ENCODE peak calls at places on chromosomes 3 and 15, in five cellular contexts. F, J, I, Y and B are unnamed samples.

GRCh38 chr3:126202281-126203079 is 22.1 kb upstream of the ALDH1L1 start:
- DNase-seq in F (no peak), J (no peak), I (no peak), Y (no peak), B (no peak)

GRCh38 chr3:55014081-55014480 is 86.2 kb upstream of the LRTM1 start:
- DNase-seq in F (no peak), J (peak; percentile 25), I (no peak), Y (peak; percentile 36), B (no peak)

GRCh38 chr3:178483704-178484103 is 52.5 kb upstream of the KCNMB2 start:
- DNase-seq in F (no peak), J (no peak), I (no peak), Y (no peak), B (no peak)

GRCh38 chr3:13260259-13261103 is 159.6 kb downstream of the NUP210 start:
- DNase-seq in F (no peak), J (no peak), I (no peak), Y (no peak), B (no peak)

GRCh38 chr15:70687432-70687831 is 75.9 kb downstream of the UACA start:
- DNase-seq in F (no peak), J (no peak), I (no peak), Y (no peak), B (no peak)

GRCh38 chr15:72785452-72786243 is 2.1 kb upstream of the ADPGK start:
- DNase-seq in F (peak; percentile 17), J (peak; percentile 74), I (no peak), Y (peak; percentile 45), B (no peak)

GRCh38 chr3:88137836-88138235 is 11.9 kb upstream of the C3orf38 start:
- DNase-seq in F (no peak), J (peak; percentile 62), I (no peak), Y (peak; percentile 59), B (no peak)

GRCh38 chr15:75067123-75067854 is 43.9 kb downstream of the PPCDC start:
- DNase-seq in F (no peak), J (peak; percentile 73), I (no peak), Y (peak; percentile 86), B (no peak)

GRCh38 chr3:21256932-21257331 is 494.1 kb downstream of the ZNF385D start:
- DNase-seq in F (no peak), J (no peak), I (no peak), Y (no peak), B (no peak)

GRCh38 chr3:120052685-120053084 is 41.6 kb downstream of the GSK3B start:
- DNase-seq in F (no peak), J (no peak), I (no peak), Y (peak; percentile 38), B (no peak)

GRCh38 chr3:18740631-18741583 is 315.8 kb upstream of the SATB1 start:
- DNase-seq in F (peak; percentile 32), J (no peak), I (no peak), Y (no peak), B (peak; percentile 4)

GRCh38 chr3:180690061-180690460 is 10.8 kb upstream of the CCDC39 start:
- DNase-seq in F (no peak), J (no peak), I (no peak), Y (no peak), B (no peak)

GRCh38 chr3:12292770-12293169 is 3.9 kb downstream of the PPARG start:
- DNase-seq in F (no peak), J (no peak), I (no peak), Y (no peak), B (no peak)

GRCh38 chr15:26864664-26865191 is 2.1 kb upstream of the GABRA5 start:
- DNase-seq in F (no peak), J (peak; percentile 36), I (no peak), Y (peak; percentile 49), B (no peak)

GRCh38 chr3:49855662-49856061 is 702 bp downstream of the TRAIP start:
- DNase-seq in F (no peak), J (no peak), I (no peak), Y (no peak), B (no peak)

GRCh38 chr3:177523991-177524438 is 326.7 kb upstream of the TBL1XR1 start:
- DNase-seq in F (no peak), J (peak; percentile 74), I (no peak), Y (peak; percentile 39), B (no peak)

GRCh38 chr3:18349197-18349798 is 75.8 kb downstream of the SATB1 start:
- DNase-seq in F (no peak), J (no peak), I (no peak), Y (no peak), B (no peak)

GRCh38 chr3:31754575-31755278 is 222.0 kb downstream of the STT3B start:
- DNase-seq in F (no peak), J (no peak), I (no peak), Y (no peak), B (no peak)

GRCh38 chr15:78872972-78873795 is 494 bp downstream of the MORF4L1 start:
- DNase-seq in F (peak; percentile 73), J (peak; percentile 93), I (peak; percentile 93), Y (peak; percentile 89), B (peak; percentile 86)

GRCh38 chr15:53115563-53115962 is 325.4 kb upstream of the ONECUT1 start:
- DNase-seq in F (no peak), J (no peak), I (no peak), Y (no peak), B (no peak)

GRCh38 chr3:118000219-118000618 is 1034.4 kb downstream of the IGSF11 start:
- DNase-seq in F (no peak), J (peak; percentile 28), I (no peak), Y (no peak), B (no peak)

GRCh38 chr3:124063168-124063909 is 71.4 kb upstream of the ROPN1 start:
- DNase-seq in F (no peak), J (peak; percentile 60), I (no peak), Y (peak; percentile 47), B (no peak)

GRCh38 chr3:72657666-72658065 is 190.6 kb downstream of the SHQ1 start:
- DNase-seq in F (peak; percentile 9), J (no peak), I (no peak), Y (no peak), B (no peak)

GRCh38 chr15:78907577-78907976 is 34.9 kb downstream of the MORF4L1 start:
- DNase-seq in F (no peak), J (no peak), I (no peak), Y (no peak), B (no peak)

GRCh38 chr3:116087431-116087830 is 357.9 kb downstream of the LSAMP start:
- DNase-seq in F (no peak), J (no peak), I (no peak), Y (no peak), B (no peak)

GRCh38 chr3:101680466-101680865 is 3.5 kb upstream of the ZBTB11 start:
- DNase-seq in F (no peak), J (no peak), I (no peak), Y (no peak), B (no peak)

GRCh38 chr15:56038015-56038414 is 44.6 kb upstream of the NEDD4 start:
- DNase-seq in F (no peak), J (peak; percentile 67), I (no peak), Y (peak; percentile 90), B (no peak)

GRCh38 chr3:127005864-127006500 is 23.1 kb downstream of the PLXNA1 start:
- DNase-seq in F (no peak), J (peak; percentile 48), I (no peak), Y (peak; percentile 55), B (no peak)

GRCh38 chr3:171687998-171688397 is 122.3 kb downstream of the PLD1 start:
- DNase-seq in F (no peak), J (no peak), I (no peak), Y (no peak), B (no peak)

GRCh38 chr15:72782993-72783562 is 480 bp downstream of the ADPGK start:
- DNase-seq in F (peak; percentile 8), J (peak; percentile 27), I (no peak), Y (peak; percentile 42), B (peak; percentile 66)

GRCh38 chr15:62141643-62142588 is 23.2 kb downstream of the C2CD4B start:
- DNase-seq in F (no peak), J (no peak), I (no peak), Y (no peak), B (no peak)

GRCh38 chr3:134145183-134145582 is 105.5 kb downstream of the RYK start:
- DNase-seq in F (no peak), J (no peak), I (no peak), Y (no peak), B (no peak)
- TF ChIP-seq CTCF in F (no peak), J (no peak), I (peak; percentile 18), Y (no peak), B (no peak)

GRCh38 chr3:146818866-146819265 is 213.7 kb upstream of the PLSCR5 start:
- DNase-seq in F (no peak), J (no peak), I (no peak), Y (no peak), B (no peak)

GRCh38 chr3:146817705-146818104 is 212.6 kb upstream of the PLSCR5 start:
- DNase-seq in F (no peak), J (peak; percentile 16), I (no peak), Y (peak; percentile 51), B (no peak)

GRCh38 chr3:146813496-146813895 is 208.3 kb upstream of the PLSCR5 start:
- DNase-seq in F (no peak), J (no peak), I (no peak), Y (no peak), B (no peak)

GRCh38 chr3:146818301-146818700 is 213.2 kb upstream of the PLSCR5 start:
- DNase-seq in F (no peak), J (no peak), I (no peak), Y (no peak), B (no peak)

DNA sequence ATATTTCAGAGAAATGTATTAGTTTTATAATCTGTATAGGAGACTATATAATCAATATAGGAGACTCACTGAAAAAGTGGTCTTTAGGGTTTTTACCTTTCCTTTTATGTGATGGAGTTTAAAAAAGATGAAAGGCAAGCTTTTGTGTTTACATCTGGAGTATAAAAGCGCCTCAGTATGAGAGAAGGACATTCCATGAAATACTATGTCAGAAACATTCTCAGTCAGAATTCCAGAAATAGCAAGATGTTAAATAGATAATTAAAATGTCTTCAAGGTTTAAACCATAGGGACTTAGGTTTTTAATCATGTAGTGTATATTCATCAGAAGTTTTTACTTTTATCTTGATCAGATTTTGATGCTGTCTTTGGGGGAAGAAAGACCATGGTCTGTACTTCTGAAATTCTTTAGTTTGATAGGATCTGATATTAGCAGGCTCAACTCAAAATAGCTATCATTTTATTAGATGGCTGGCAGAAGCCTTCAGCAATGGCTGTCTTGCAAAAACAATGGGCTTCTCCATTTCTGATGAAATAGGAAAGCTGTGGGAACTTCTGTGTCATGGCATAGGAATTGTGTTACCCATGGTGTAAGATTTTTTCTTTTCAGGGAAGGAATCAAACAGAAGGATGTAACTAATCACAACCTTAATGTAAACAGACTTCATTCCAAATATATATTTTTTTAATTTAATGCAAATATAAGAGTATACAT is 209.6 kb upstream of the PLSCR5 start:
- DNase-seq in F (no peak), J (peak; percentile 4), I (no peak), Y (peak; percentile 48), B (no peak)
- TF ChIP-seq CTCF in F (no peak), J (no peak), I (no peak), Y (no peak), B (no peak)

DNA sequence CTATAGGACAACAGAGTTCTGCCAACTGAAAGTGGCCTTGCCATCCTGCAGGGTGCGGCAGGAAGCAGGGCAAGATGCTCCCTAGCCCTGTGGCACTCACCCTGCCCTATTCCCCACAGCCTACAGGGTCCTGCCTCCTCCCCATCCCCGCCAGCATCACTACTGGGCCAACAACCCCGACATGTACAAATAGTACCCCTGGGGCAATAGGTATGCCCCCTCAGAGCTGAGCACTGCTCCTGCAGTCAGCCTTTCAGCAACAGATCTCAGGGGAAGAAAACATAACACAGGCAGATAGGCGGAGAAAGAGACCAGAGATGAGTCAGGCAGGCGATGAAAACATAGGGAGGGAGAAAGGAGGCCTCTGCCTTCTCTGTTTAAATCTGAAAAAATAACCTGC is 74.7 kb downstream of the XXYLT1 start:
- DNase-seq in F (no peak), J (peak; percentile 61), I (no peak), Y (peak; percentile 77), B (no peak)
- TF ChIP-seq CTCF in F (no peak), J (no peak), I (peak; percentile 51), Y (peak; percentile 7), B (no peak)

GRCh38 chr3:14780927-14781507 is 37.7 kb upstream of the FGD5 start:
- DNase-seq in F (no peak), J (peak; percentile 30), I (peak; percentile 50), Y (peak; percentile 48), B (peak; percentile 82)
- TF ChIP-seq CTCF in F (no peak), J (peak; percentile 46), I (peak; percentile 64), Y (peak; percentile 66), B (peak; percentile 88)